ENCODE peak calls at places on chromosome 21, in four cellular contexts. M is IMR-90, P is mesendoderm, I is H9. Y is an unnamed sample.
A peak's percentile ranks its signal among the peaks of the same experiment; 100 is the strongest.

GRCh38 chr21:31363720-31364119 is 19.7 kb upstream of the TIAM1 start:
- DNase-seq in M (no peak), P (no peak), I (no peak), Y (no peak)

GRCh38 chr21:14581902-14582457 is 35.9 kb upstream of the SAMSN1 start:
- DNase-seq in M (no peak), P (peak; percentile 13), I (no peak), Y (peak; percentile 13)

GRCh38 chr21:41899431-41900202 is 20.5 kb upstream of the PRDM15 start:
- DNase-seq in M (no peak), P (no peak), I (no peak), Y (no peak)

GRCh38 chr21:42276076-42276475 is 39.1 kb downstream of the TFF3 start:
- DNase-seq in M (no peak), P (no peak), I (no peak), Y (no peak)

GRCh38 chr21:43654806-43655489 is 4.3 kb downstream of the HSF2BP start:
- DNase-seq in M (peak; percentile 70), P (no peak), I (no peak), Y (no peak)

GRCh38 chr21:41674433-41674832 is 92.4 kb downstream of the RIPK4 start:
- DNase-seq in M (no peak), P (no peak), I (no peak), Y (no peak)

GRCh38 chr21:23292292-23292691 is 2294.1 kb downstream of the NCAM2 start:
- DNase-seq in M (no peak), P (no peak), I (no peak), Y (no peak)

GRCh38 chr21:14762734-14763694 is 216.9 kb upstream of the SAMSN1 start:
- DNase-seq in M (no peak), P (no peak), I (no peak), Y (no peak)

GRCh38 chr21:36141513-36141925 is 6.6 kb downstream of the CBR3 start:
- DNase-seq in M (peak; percentile 89), P (peak; percentile 95), I (peak; percentile 92), Y (peak; percentile 83)

GRCh38 chr21:42799516-42799915 is 79.8 kb downstream of the WDR4 start:
- DNase-seq in M (no peak), P (no peak), I (peak; percentile 10), Y (no peak)

DNA sequence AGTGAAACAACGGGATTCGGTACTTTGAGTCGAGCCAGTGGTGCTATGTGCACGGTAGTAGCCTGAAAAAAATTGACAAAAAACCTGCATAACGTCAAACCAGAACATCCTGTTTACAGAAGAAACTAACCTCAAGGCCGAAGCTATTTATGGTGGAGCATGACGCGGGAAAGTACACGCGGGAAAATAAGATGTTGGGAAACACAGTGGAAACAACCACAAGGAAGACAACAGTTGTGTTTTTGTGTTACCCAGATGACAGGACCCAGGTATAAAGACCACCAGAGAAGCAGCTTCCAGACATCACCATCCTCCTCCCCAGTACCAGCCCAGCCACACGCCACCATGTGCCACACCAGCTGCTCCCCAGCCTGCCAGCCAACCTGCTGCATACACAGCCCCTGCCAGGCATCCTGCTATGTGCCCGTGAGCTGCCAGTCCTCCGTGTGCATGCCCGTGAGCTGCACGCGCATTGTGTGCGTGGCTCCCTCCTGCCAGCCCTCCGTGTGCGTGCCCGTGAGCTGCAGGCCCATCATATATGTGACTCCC is at the start of gene KRTAP12-3:
- DNase-seq in M (peak; percentile 7), P (no peak), I (peak; percentile 16), Y (peak; percentile 32)
- H2BK15ac ChIP-seq in M (no peak within 1 kb of the TSS), P (no peak within 1 kb of the TSS), I (no peak within 1 kb of the TSS), Y (no peak within 1 kb of the TSS)

DNA sequence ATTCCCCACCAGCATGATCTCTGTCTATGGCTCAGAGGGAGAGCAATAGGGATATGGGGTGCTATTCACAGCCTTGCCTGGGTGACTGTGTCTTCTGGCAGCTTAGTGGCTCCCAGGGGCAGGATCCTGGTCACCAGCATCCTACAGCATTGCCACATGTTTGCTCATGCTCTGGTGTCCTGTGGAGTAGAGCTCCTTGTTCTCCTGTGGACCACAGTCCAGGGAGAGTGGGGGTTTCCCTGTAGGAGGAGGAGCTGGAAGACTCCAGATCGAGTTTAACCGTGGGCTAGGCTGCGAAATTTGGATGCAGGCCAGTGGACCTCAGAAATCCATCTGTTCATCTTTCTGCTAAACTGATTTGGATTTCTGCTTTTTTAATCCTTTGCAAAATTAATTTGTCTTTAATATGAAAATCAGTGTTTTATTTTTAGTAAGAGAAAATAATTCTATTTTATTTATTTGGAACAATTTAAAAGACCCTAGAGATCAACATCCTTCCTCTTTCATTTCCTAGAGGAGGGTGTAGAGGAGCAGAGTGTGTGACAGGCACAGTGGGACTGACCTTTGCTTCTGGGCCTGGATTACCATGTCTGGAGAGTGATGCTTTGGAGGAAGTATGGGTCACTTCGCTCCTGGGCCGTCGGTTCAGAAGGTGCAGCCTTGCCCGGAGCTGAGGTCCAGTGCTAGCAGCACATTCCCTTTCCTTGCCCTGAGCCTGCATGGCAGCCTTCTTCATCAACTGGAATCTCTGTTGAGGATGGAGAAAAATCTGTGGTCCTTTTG is 17.4 kb downstream of the ADARB1 start:
- DNase-seq in M (peak; percentile 42), P (no peak), I (no peak), Y (no peak)
- H3K4me1 ChIP-seq in M (peaks cover 21% of the 10 kb centered on the region), P (peaks cover 5% of the 10 kb centered on the region), I (no peaks in the 10 kb centered on the region), Y (peaks cover 3% of the 10 kb centered on the region)

GRCh38 chr21:38988211-38989096 is 182.7 kb downstream of the ETS2 start:
- DNase-seq in M (no peak), P (no peak), I (no peak), Y (peak; percentile 14)
- H2BK15ac ChIP-seq in M (peak overlapping the region; percentile 73), P (no peak overlapping the region), I (no peak overlapping the region), Y (no peak overlapping the region)

DNA sequence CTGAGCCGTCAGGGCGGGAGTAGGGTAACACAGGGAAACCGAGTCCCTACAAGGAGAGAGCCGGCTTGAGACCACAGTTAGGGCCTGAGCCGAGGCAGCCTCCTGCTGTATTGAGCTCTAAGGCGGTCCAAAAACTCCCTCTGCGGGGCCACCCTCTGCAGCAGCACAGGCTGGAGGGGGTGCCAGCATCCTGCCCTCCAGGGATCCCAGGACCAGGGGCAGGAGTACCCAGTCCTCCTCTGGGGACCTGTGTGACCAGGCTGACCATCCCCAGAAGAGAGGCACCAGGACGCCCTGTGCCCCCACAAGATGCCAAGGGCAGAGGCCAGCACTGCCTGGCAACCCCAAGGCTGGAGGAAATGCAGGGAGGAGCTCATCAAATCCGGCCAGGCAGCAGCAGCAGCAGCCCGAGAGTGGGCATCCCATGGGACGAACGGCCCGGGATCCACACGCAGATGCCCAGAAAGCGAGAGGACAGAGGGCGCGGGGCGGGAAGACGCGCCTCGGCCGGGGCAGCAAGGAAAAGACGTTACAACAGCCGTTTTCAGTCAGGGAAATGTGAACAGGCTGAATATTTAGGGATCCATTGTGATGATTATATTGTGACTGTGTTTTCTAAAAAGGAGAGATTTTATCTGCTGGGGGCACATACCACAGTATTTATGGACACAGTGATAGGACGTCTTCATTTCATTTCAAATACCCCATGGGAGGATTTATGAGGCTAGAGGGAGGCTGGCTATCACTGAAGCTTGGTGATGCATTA is 57.1 kb upstream of the COL18A1 start:
- DNase-seq in M (no peak), P (no peak), I (no peak), Y (no peak)
- H3K4me1 ChIP-seq in M (peaks cover 3% of the 10 kb centered on the region), P (no peaks in the 10 kb centered on the region), I (no peaks in the 10 kb centered on the region), Y (peaks cover 23% of the 10 kb centered on the region)

GRCh38 chr21:46083271-46084040 is 14.5 kb upstream of the COL6A2 start:
- DNase-seq in M (no peak), P (no peak), I (peak; percentile 28), Y (no peak)
- H2BK15ac ChIP-seq in M (no peak overlapping the region), P (no peak overlapping the region), I (no peak overlapping the region), Y (peak overlapping the region; percentile 77)

Y was measured in mesenchymal stem cell.